ENCODE peak calls at places on chromosome 12, in four cellular contexts. M is GM12878, Y is H1, Z is HepG2. O is an unnamed sample.

GRCh38 chr12:77575376-77575775 is 255.3 kb upstream of the NAV3 start:
- DNase-seq in Y (no peak), Z (no peak), M (no peak), O (no peak)

GRCh38 chr12:112261559-112261958 is 120.7 kb downstream of the HECTD4 start:
- DNase-seq in M (no peak), Z (peak; percentile 13), Y (no peak), O (peak; percentile 27)

GRCh38 chr12:54428050-54429013 is 9.3 kb upstream of the ITGA5 start:
- DNase-seq in Y (no peak), M (no peak), Z (no peak), O (no peak)

GRCh38 chr12:125518074-125518473 is 452.8 kb downstream of the AACS start:
- DNase-seq in Z (no peak), Y (no peak), M (no peak), O (no peak)

GRCh38 chr12:104701756-104702155 is 245.0 kb downstream of the CHST11 start:
- DNase-seq in M (no peak), Y (no peak), Z (no peak), O (no peak)

GRCh38 chr12:3456809-3457208 is 34.2 kb upstream of the PRMT8 start:
- DNase-seq in Z (peak; percentile 5), M (no peak), Y (peak; percentile 38), O (peak; percentile 30)

GRCh38 chr12:94553130-94553519 is 93.5 kb upstream of the CEP83 start:
- DNase-seq in Z (no peak), Y (no peak), M (no peak), O (no peak)

GRCh38 chr12:53326460-53327185 is 5.2 kb upstream of the AAAS start:
- DNase-seq in Z (no peak), M (no peak), Y (no peak), O (no peak)

GRCh38 chr12:131287938-131288797 is 334.5 kb downstream of the ADGRD1 start:
- DNase-seq in Z (no peak), Y (no peak), M (no peak), O (no peak)

GRCh38 chr12:106223485-106224391 is 24.1 kb downstream of the CKAP4 start:
- DNase-seq in M (no peak), Z (peak; percentile 45), Y (no peak), O (peak; percentile 81)

GRCh38 chr12:10497602-10498001 is 8.1 kb upstream of the EIF2S3B start:
- DNase-seq in Z (no peak), Y (no peak), M (no peak), O (no peak)

GRCh38 chr12:120148011-120148410 is 31.5 kb upstream of the RAB35 start:
- DNase-seq in Y (no peak), Z (no peak), M (no peak), O (no peak)

GRCh38 chr12:18383203-18383602 is 121.9 kb downstream of the PIK3C2G start:
- DNase-seq in Z (peak; percentile 67), M (no peak), Y (no peak), O (no peak)

GRCh38 chr12:25503666-25504065 is 49.4 kb downstream of the LMNTD1 start:
- DNase-seq in Y (no peak), M (no peak), Z (no peak), O (no peak)

GRCh38 chr12:119179335-119180021 is 747 bp downstream of the HSPB8 start:
- DNase-seq in M (no peak), Y (no peak), Z (peak; percentile 67), O (no peak)

GRCh38 chr12:56469007-56469930 is 891 bp downstream of the SPRYD4 start:
- DNase-seq in M (no peak), Z (no peak), Y (no peak), O (peak; percentile 59)
- TF ChIP-seq TCF12 in M (no peak), Z (no peak), Y (no peak), O (no peak)

DNA sequence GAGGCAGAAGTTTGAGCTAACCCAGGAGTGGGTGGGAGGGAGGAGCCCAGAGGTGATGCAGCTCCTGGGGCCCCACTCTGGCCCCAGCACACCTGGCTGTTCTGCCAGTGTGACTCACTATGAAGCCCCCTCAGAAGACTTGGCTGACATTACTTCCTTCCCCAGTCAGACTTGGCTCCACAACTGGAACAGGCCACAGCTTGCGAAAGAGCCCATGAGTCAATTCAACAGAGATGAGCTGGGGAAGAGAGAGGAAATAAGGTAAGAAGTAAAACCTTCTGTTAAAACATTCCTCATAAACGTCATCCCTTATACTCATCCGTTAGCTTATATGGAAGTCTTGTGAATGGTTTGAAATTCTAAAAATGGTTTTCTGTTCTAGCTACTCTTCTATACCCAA is 245.9 kb downstream of the ADAMTS20 start:
- DNase-seq in M (no peak), Z (no peak), Y (no peak), O (no peak)
- TF ChIP-seq USF2 in M (no peak), Z (no peak), Y (no peak), O (no peak)

GRCh38 chr12:115543269-115543668 is 734.2 kb downstream of the MED13L start:
- DNase-seq in Z (no peak), Y (no peak), M (no peak), O (no peak)

GRCh38 chr12:115542656-115543055 is 734.8 kb downstream of the MED13L start:
- DNase-seq in Z (peak; percentile 10), M (no peak), Y (no peak), O (no peak)

GRCh38 chr12:115541891-115542361 is 735.6 kb downstream of the MED13L start:
- DNase-seq in Y (no peak), M (no peak), Z (no peak), O (no peak)
- TF ChIP-seq TCF12 in Y (no peak), M (no peak), Z (no peak), O (no peak)

DNA sequence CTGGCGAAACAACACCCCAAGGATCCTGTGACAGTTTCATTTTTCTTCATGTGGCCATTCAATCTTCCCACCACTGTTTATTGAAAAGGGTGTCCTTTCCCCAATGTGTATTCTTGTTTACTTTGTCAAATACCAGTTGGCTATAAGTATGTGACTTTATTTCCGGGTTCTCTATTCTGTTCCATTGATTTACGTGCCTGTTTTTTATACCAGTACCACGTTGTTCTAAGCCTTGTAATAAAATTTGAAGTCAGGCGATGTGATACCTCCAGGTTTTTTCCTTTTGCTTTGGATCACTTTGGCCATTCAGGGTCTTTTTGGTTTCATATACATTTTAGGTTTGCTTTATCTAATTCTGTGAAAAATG is 9.1 kb upstream of the MGAT4C start:
- DNase-seq in Z (no peak), M (no peak), Y (no peak), O (no peak)
- TF ChIP-seq USF2 in Z (no peak), M (no peak), Y (no peak), O (no peak)

GRCh38 chr12:66929121-66929520 is 250.2 kb upstream of the GRIP1 start:
- DNase-seq in Y (no peak), M (no peak), Z (no peak), O (no peak)
- TF ChIP-seq TCF12 in Y (no peak), M (no peak), Z (no peak), O (no peak)

DNA sequence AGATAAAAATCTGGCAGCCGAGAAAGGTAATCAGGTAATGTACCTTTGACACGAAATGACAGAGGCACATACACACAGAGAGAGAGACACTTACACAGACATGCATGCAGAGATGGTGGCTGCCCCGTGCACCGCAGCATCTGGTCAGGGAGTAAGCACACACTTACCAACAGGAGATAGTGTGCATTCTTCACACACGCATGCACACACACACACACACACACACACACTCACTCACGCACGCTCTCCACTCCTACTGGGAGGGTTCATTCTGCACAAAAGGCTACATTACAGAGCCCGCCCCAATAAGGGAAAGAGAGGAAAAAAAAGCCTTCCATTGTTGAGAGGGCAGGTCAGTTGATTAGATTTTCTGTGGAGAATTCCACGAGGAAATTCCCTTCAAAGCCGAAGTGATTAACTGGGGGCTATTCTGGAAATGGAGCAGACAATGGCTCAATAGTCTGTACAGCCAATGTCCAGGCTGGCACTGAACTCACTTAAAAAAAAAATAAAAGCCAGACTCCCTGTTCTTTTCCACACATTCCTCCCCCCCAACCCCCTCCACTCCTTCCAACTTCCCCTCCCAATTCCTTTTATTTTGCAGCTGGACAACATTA is 1.4 kb upstream of the SOX5 start:
- DNase-seq in Z (peak; percentile 66), Y (no peak), M (no peak), O (peak; percentile 9)
- TF ChIP-seq USF2 in Z (no peak), Y (no peak), M (no peak), O (no peak)

O was measured in SK-N-SH.